ENCODE peak calls at places on chromosomes 5 and 9, in five cellular contexts. J is stromal cell of bone marrow; Y is A549; C is stimulated activated CD4-positive, alpha-beta T cell treated with anti-CD3 and anti-CD28 coated beads, Interleukin-15, amount 100 ng/mL, for 1 hour; L is CD4-positive, alpha-beta memory T cell. P is an unnamed sample.

GRCh38 chr5:39080597-39081204 is 6.5 kb upstream of the RICTOR start:
- DNase-seq in J (no peak), Y (peak), C (no peak), L (peak), P (no peak)

GRCh38 chr5:68110894-68111293 is 104.7 kb upstream of the PIK3R1 start:
- DNase-seq in J (no peak), Y (no peak), C (no peak), L (no peak), P (no peak)

GRCh38 chr5:891117-891836 is 1.3 kb downstream of the BRD9 start:
- DNase-seq in J (no peak), Y (peak), C (no peak), L (no peak), P (no peak)

GRCh38 chr5:101716941-101717340 is 579.1 kb downstream of the SLCO4C1 start:
- DNase-seq in J (no peak), Y (no peak), C (no peak), L (no peak), P (no peak)

GRCh38 chr5:24854350-24854749 is 209.6 kb upstream of the CDH10 start:
- DNase-seq in J (no peak), Y (no peak), C (no peak), L (no peak), P (no peak)

GRCh38 chr5:136776022-136776927 is 410.9 kb upstream of the TRPC7 start:
- DNase-seq in J (peak), Y (no peak), C (no peak), L (no peak), P (no peak)

GRCh38 chr5:123214193-123214592 is 125.2 kb downstream of the PRDM6 start:
- DNase-seq in J (no peak), Y (no peak), C (no peak), L (no peak), P (no peak)

GRCh38 chr5:31144364-31144763 is 49.1 kb upstream of the CDH6 start:
- DNase-seq in J (no peak), Y (no peak), C (no peak), L (no peak), P (no peak)

GRCh38 chr5:174505621-174506020 is 218.8 kb upstream of the MSX2 start:
- DNase-seq in J (peak), Y (no peak), C (no peak), L (no peak), P (no peak)

GRCh38 chr9:89820337-89820736 is 215.5 kb downstream of the GADD45G start:
- DNase-seq in J (no peak), Y (no peak), C (no peak), L (no peak), P (no peak)

GRCh38 chr5:67306997-67307580 is 110.5 kb upstream of the CD180 start:
- DNase-seq in J (no peak), Y (no peak), C (no peak), L (no peak), P (peak)

GRCh38 chr9:78326564-78326963 is 29.6 kb downstream of the PSAT1 start:
- DNase-seq in J (no peak), Y (no peak), C (no peak), L (no peak), P (no peak)

GRCh38 chr9:129613520-129614175 is 7.3 kb downstream of the C9orf50 start:
- DNase-seq in J (no peak), Y (no peak), C (no peak), L (no peak), P (no peak)

GRCh38 chr5:57891443-57891842 is 408.8 kb upstream of the ACTBL2 start:
- DNase-seq in J (no peak), Y (no peak), C (no peak), L (no peak), P (no peak)

GRCh38 chr9:123457586-123457985 is 101.6 kb downstream of the CRB2 start:
- DNase-seq in J (no peak), Y (no peak), C (no peak), L (no peak), P (no peak)

GRCh38 chr9:34624475-34624984 is 4.2 kb upstream of the DCTN3 start:
- DNase-seq in J (no peak), Y (no peak), C (no peak), L (no peak), P (no peak)

P was measured in GM04503.